ENCODE peak calls at places on chromosome 18, in eight cellular contexts. One of them, this sample, is unnamed.

GRCh38 chr18:28820353-28820752 is 643.4 kb upstream of the CDH2 start:
- DNase-seq in GM23248: no peak
- DNase-seq in PC-3: no peak
- DNase-seq in HCT116: no peak
- DNase-seq in MM.1S: no peak
- DNase-seq in GM23338: no peak
- DNase-seq in hepatocyte: no peak
- DNase-seq in neural progenitor cell: no peak
- DNase-seq in this sample: no peak

GRCh38 chr18:62183578-62184195 is 3.2 kb downstream of the PIGN start:
- DNase-seq in GM23338: peak
- DNase-seq in PC-3: peak
- DNase-seq in neural progenitor cell: peak
- DNase-seq in GM23248: peak
- DNase-seq in MM.1S: peak
- DNase-seq in hepatocyte: peak
- DNase-seq in HCT116: peak
- DNase-seq in this sample: peak

GRCh38 chr18:36333418-36333817 is 35.9 kb downstream of the FHOD3 start:
- DNase-seq in GM23338: no peak
- DNase-seq in GM23248: peak
- DNase-seq in hepatocyte: no peak
- DNase-seq in MM.1S: no peak
- DNase-seq in HCT116: no peak
- DNase-seq in neural progenitor cell: no peak
- DNase-seq in PC-3: no peak
- DNase-seq in this sample: no peak

GRCh38 chr18:35582899-35583558 is 1.5 kb downstream of the GALNT1 start:
- DNase-seq in HCT116: no peak
- DNase-seq in hepatocyte: peak
- DNase-seq in GM23338: peak
- DNase-seq in PC-3: peak
- DNase-seq in MM.1S: no peak
- DNase-seq in neural progenitor cell: peak
- DNase-seq in GM23248: peak
- DNase-seq in this sample: peak

GRCh38 chr18:7608798-7609197 is 41.7 kb downstream of the PTPRM start:
- DNase-seq in GM23248: peak
- DNase-seq in MM.1S: no peak
- DNase-seq in GM23338: no peak
- DNase-seq in hepatocyte: no peak
- DNase-seq in PC-3: no peak
- DNase-seq in HCT116: no peak
- DNase-seq in neural progenitor cell: no peak
- DNase-seq in this sample: no peak

GRCh38 chr18:79801641-79802040 is 3.9 kb downstream of the KCNG2 start:
- DNase-seq in MM.1S: no peak
- DNase-seq in neural progenitor cell: no peak
- DNase-seq in GM23338: no peak
- DNase-seq in PC-3: no peak
- DNase-seq in hepatocyte: no peak
- DNase-seq in GM23248: no peak
- DNase-seq in HCT116: no peak
- DNase-seq in this sample: no peak

GRCh38 chr18:65737346-65737745 is 13.5 kb upstream of the CDH7 start:
- DNase-seq in hepatocyte: no peak
- DNase-seq in neural progenitor cell: peak
- DNase-seq in MM.1S: no peak
- DNase-seq in GM23338: no peak
- DNase-seq in PC-3: no peak
- DNase-seq in HCT116: no peak
- DNase-seq in GM23248: no peak
- DNase-seq in this sample: no peak

GRCh38 chr18:5518899-5519371 is 24.9 kb downstream of the EPB41L3 start:
- DNase-seq in neural progenitor cell: no peak
- DNase-seq in GM23338: no peak
- DNase-seq in MM.1S: no peak
- DNase-seq in PC-3: no peak
- DNase-seq in hepatocyte: peak
- DNase-seq in GM23248: peak
- DNase-seq in HCT116: no peak
- DNase-seq in this sample: no peak

GRCh38 chr18:44946529-44947113 is 265.9 kb downstream of the SETBP1 start:
- DNase-seq in GM23338: no peak
- DNase-seq in hepatocyte: no peak
- DNase-seq in HCT116: no peak
- DNase-seq in neural progenitor cell: peak
- DNase-seq in PC-3: no peak
- DNase-seq in GM23248: no peak
- DNase-seq in MM.1S: no peak
- DNase-seq in this sample: no peak

GRCh38 chr18:36901277-36901701 is 72.4 kb downstream of the KIAA1328 start:
- DNase-seq in GM23338: no peak
- DNase-seq in hepatocyte: no peak
- DNase-seq in GM23248: peak
- DNase-seq in PC-3: peak
- DNase-seq in MM.1S: no peak
- DNase-seq in neural progenitor cell: no peak
- DNase-seq in HCT116: no peak
- DNase-seq in this sample: no peak

GRCh38 chr18:55586841-55587240 is 1.2 kb downstream of the TCF4 start:
- DNase-seq in HCT116: no peak
- DNase-seq in hepatocyte: peak
- DNase-seq in MM.1S: no peak
- DNase-seq in neural progenitor cell: peak
- DNase-seq in GM23248: peak
- DNase-seq in PC-3: no peak
- DNase-seq in GM23338: no peak
- DNase-seq in this sample: peak

GRCh38 chr18:44819944-44820510 is 139.3 kb downstream of the SETBP1 start:
- DNase-seq in GM23338: no peak
- DNase-seq in GM23248: no peak
- DNase-seq in MM.1S: no peak
- DNase-seq in neural progenitor cell: no peak
- DNase-seq in PC-3: no peak
- DNase-seq in HCT116: no peak
- DNase-seq in hepatocyte: no peak
- DNase-seq in this sample: no peak

GRCh38 chr18:28365406-28365805 is 188.5 kb upstream of the CDH2 start:
- DNase-seq in neural progenitor cell: no peak
- DNase-seq in GM23338: no peak
- DNase-seq in hepatocyte: peak
- DNase-seq in HCT116: no peak
- DNase-seq in PC-3: peak
- DNase-seq in GM23248: peak
- DNase-seq in MM.1S: no peak
- DNase-seq in this sample: no peak

GRCh38 chr18:63882333-63883141 is 5.0 kb upstream of the SERPINB2 start:
- DNase-seq in GM23338: no peak
- DNase-seq in hepatocyte: peak
- DNase-seq in MM.1S: no peak
- DNase-seq in PC-3: peak
- DNase-seq in HCT116: peak
- DNase-seq in neural progenitor cell: no peak
- DNase-seq in GM23248: peak
- DNase-seq in this sample: no peak

GRCh38 chr18:11118051-11118450 is 31.3 kb downstream of the PIEZO2 start:
- DNase-seq in PC-3: no peak
- DNase-seq in MM.1S: no peak
- DNase-seq in HCT116: no peak
- DNase-seq in hepatocyte: no peak
- DNase-seq in GM23338: no peak
- DNase-seq in neural progenitor cell: no peak
- DNase-seq in GM23248: no peak
- DNase-seq in this sample: no peak
- H3K4me2 ChIP-seq in PC-3: no peak
- H3K4me2 ChIP-seq in MM.1S: no peak
- H3K4me2 ChIP-seq in HCT116: no peak
- H3K4me2 ChIP-seq in hepatocyte: no peak
- H3K4me2 ChIP-seq in GM23338: no peak
- H3K4me2 ChIP-seq in neural progenitor cell: no peak
- H3K4me2 ChIP-seq in GM23248: no peak
- H3K4me2 ChIP-seq in this sample: no peak

GRCh38 chr18:413263-413662 is 87.2 kb downstream of the COLEC12 start:
- DNase-seq in GM23338: no peak
- DNase-seq in HCT116: no peak
- DNase-seq in PC-3: peak
- DNase-seq in GM23248: peak
- DNase-seq in hepatocyte: no peak
- DNase-seq in MM.1S: no peak
- DNase-seq in neural progenitor cell: no peak
- DNase-seq in this sample: no peak
- TF ChIP-seq EZH2phosphoT487 in GM23338: no peak
- TF ChIP-seq EZH2phosphoT487 in HCT116: no peak
- TF ChIP-seq EZH2phosphoT487 in PC-3: no peak
- TF ChIP-seq EZH2phosphoT487 in GM23248: no peak
- TF ChIP-seq EZH2phosphoT487 in hepatocyte: no peak
- TF ChIP-seq EZH2phosphoT487 in MM.1S: no peak
- TF ChIP-seq EZH2phosphoT487 in neural progenitor cell: no peak
- TF ChIP-seq EZH2phosphoT487 in this sample: no peak

DNA sequence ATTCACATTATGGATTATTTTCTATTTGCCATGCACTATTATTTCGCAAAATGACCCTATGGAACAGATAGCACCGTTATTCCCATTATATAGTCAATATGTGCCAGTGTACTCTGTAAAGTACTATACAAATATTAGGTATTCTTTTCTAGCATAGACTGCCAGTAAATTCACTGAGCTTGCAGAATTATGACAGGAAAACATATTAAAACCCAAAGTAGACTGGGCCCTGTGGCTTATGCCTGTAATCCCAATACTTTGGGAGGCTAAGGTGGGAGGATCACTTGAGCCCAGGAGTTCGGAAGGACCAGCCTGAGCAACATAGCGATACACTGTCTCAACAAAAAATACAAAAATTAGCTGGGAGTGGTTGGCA is 1.1 kb upstream of the DYM start:
- DNase-seq in HCT116: no peak
- DNase-seq in MM.1S: no peak
- DNase-seq in GM23338: no peak
- DNase-seq in neural progenitor cell: no peak
- DNase-seq in GM23248: no peak
- DNase-seq in hepatocyte: no peak
- DNase-seq in PC-3: no peak
- DNase-seq in this sample: no peak
- H3K4me2 ChIP-seq in HCT116: no peak
- H3K4me2 ChIP-seq in MM.1S: no peak
- H3K4me2 ChIP-seq in GM23338: no peak
- H3K4me2 ChIP-seq in neural progenitor cell: no peak
- H3K4me2 ChIP-seq in GM23248: no peak
- H3K4me2 ChIP-seq in hepatocyte: no peak
- H3K4me2 ChIP-seq in PC-3: no peak
- H3K4me2 ChIP-seq in this sample: peak

GRCh38 chr18:41932899-41933298 is 22.1 kb upstream of the PIK3C3 start:
- DNase-seq in HCT116: no peak
- DNase-seq in GM23248: no peak
- DNase-seq in MM.1S: no peak
- DNase-seq in neural progenitor cell: no peak
- DNase-seq in hepatocyte: no peak
- DNase-seq in PC-3: no peak
- DNase-seq in GM23338: no peak
- DNase-seq in this sample: no peak
- TF ChIP-seq EZH2phosphoT487 in HCT116: no peak
- TF ChIP-seq EZH2phosphoT487 in GM23248: no peak
- TF ChIP-seq EZH2phosphoT487 in MM.1S: no peak
- TF ChIP-seq EZH2phosphoT487 in neural progenitor cell: no peak
- TF ChIP-seq EZH2phosphoT487 in hepatocyte: no peak
- TF ChIP-seq EZH2phosphoT487 in PC-3: no peak
- TF ChIP-seq EZH2phosphoT487 in GM23338: no peak
- TF ChIP-seq EZH2phosphoT487 in this sample: no peak

DNA sequence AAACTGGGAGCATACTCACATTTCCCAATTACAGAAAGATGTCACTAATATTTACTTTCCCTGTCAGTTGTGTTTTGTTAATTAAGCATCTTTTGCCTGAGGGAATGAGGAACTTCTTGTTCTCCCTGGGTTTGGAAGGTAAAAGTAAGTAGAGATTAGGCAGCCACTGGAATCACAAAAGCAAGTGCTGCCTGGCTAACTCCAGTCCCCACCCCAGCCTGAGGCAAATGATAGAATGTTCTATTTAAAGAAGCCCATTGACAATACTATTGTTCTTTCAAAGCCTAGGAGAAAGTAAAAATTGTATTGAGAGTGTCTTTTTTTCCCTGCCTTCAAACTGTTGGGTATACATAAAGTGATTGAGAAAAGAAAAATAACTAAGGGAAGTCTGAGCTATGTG is 93.8 kb downstream of the MBD2 start:
- DNase-seq in neural progenitor cell: peak
- DNase-seq in HCT116: no peak
- DNase-seq in hepatocyte: no peak
- DNase-seq in GM23338: peak
- DNase-seq in MM.1S: no peak
- DNase-seq in GM23248: no peak
- DNase-seq in PC-3: no peak
- DNase-seq in this sample: no peak
- H3K4me2 ChIP-seq in neural progenitor cell: peak
- H3K4me2 ChIP-seq in HCT116: no peak
- H3K4me2 ChIP-seq in hepatocyte: no peak
- H3K4me2 ChIP-seq in GM23338: peak
- H3K4me2 ChIP-seq in MM.1S: no peak
- H3K4me2 ChIP-seq in GM23248: no peak
- H3K4me2 ChIP-seq in PC-3: no peak
- H3K4me2 ChIP-seq in this sample: no peak

GRCh38 chr18:48391863-48392262 is 17.3 kb downstream of the ZBTB7C start:
- DNase-seq in GM23248: no peak
- DNase-seq in PC-3: no peak
- DNase-seq in neural progenitor cell: no peak
- DNase-seq in hepatocyte: no peak
- DNase-seq in MM.1S: no peak
- DNase-seq in GM23338: no peak
- DNase-seq in HCT116: no peak
- DNase-seq in this sample: no peak
- TF ChIP-seq EZH2phosphoT487 in GM23248: no peak
- TF ChIP-seq EZH2phosphoT487 in PC-3: no peak
- TF ChIP-seq EZH2phosphoT487 in neural progenitor cell: no peak
- TF ChIP-seq EZH2phosphoT487 in hepatocyte: no peak
- TF ChIP-seq EZH2phosphoT487 in MM.1S: no peak
- TF ChIP-seq EZH2phosphoT487 in GM23338: no peak
- TF ChIP-seq EZH2phosphoT487 in HCT116: no peak
- TF ChIP-seq EZH2phosphoT487 in this sample: no peak

GRCh38 chr18:13451208-13451530 is 232.6 kb downstream of the LDLRAD4 start:
- DNase-seq in GM23338: no peak
- DNase-seq in neural progenitor cell: no peak
- DNase-seq in PC-3: no peak
- DNase-seq in HCT116: no peak
- DNase-seq in GM23248: no peak
- DNase-seq in MM.1S: no peak
- DNase-seq in hepatocyte: no peak
- DNase-seq in this sample: no peak
- H3K4me2 ChIP-seq in GM23338: no peak
- H3K4me2 ChIP-seq in neural progenitor cell: no peak
- H3K4me2 ChIP-seq in PC-3: no peak
- H3K4me2 ChIP-seq in HCT116: no peak
- H3K4me2 ChIP-seq in GM23248: no peak
- H3K4me2 ChIP-seq in MM.1S: no peak
- H3K4me2 ChIP-seq in hepatocyte: no peak
- H3K4me2 ChIP-seq in this sample: no peak

GRCh38 chr18:13611616-13612110 is 114.7 kb downstream of the FAM210A start:
- DNase-seq in PC-3: no peak
- DNase-seq in GM23338: peak
- DNase-seq in HCT116: no peak
- DNase-seq in neural progenitor cell: no peak
- DNase-seq in hepatocyte: peak
- DNase-seq in MM.1S: peak
- DNase-seq in GM23248: peak
- DNase-seq in this sample: no peak
- TF ChIP-seq EZH2phosphoT487 in PC-3: no peak
- TF ChIP-seq EZH2phosphoT487 in GM23338: no peak
- TF ChIP-seq EZH2phosphoT487 in HCT116: no peak
- TF ChIP-seq EZH2phosphoT487 in neural progenitor cell: no peak
- TF ChIP-seq EZH2phosphoT487 in hepatocyte: no peak
- TF ChIP-seq EZH2phosphoT487 in MM.1S: no peak
- TF ChIP-seq EZH2phosphoT487 in GM23248: no peak
- TF ChIP-seq EZH2phosphoT487 in this sample: no peak

This sample was measured in OCI-LY7.